ENCODE peak calls at places on chromosomes 5 and 9, in four cellular contexts. A, W, C and Q are unnamed samples.

GRCh38 chr5:2921176-2921575 is 169.7 kb upstream of the IRX2 start:
- DNase-seq in A (no peak), W (no peak), C (no peak), Q (no peak)

GRCh38 chr9:128552744-128553221 is 396 bp downstream of the SPTAN1 start:
- DNase-seq in A (peak; percentile 14), W (no peak), C (peak; percentile 86), Q (peak; percentile 41)

GRCh38 chr5:101904736-101905135 is 391.3 kb downstream of the SLCO4C1 start:
- DNase-seq in A (no peak), W (no peak), C (peak; percentile 10), Q (peak; percentile 23)

GRCh38 chr9:117828466-117828865 is 124.3 kb downstream of the TLR4 start:
- DNase-seq in A (no peak), W (no peak), C (no peak), Q (no peak)

GRCh38 chr5:133140311-133140710 is 88.5 kb downstream of the HSPA4 start:
- DNase-seq in A (no peak), W (no peak), C (no peak), Q (no peak)

GRCh38 chr5:113005454-113005853 is 28.9 kb downstream of the DCP2 start:
- DNase-seq in A (peak; percentile 84), W (no peak), C (no peak), Q (peak; percentile 67)

GRCh38 chr5:74433255-74434123 is 207.0 kb downstream of the ENC1 start:
- DNase-seq in A (peak; percentile 8), W (peak; percentile 7), C (peak; percentile 67), Q (no peak)

GRCh38 chr5:23169660-23170416 is 316.7 kb upstream of the CDH12 start:
- DNase-seq in A (no peak), W (no peak), C (no peak), Q (no peak)

GRCh38 chr9:6703898-6704639 is 53.7 kb upstream of the KDM4C start:
- DNase-seq in A (peak; percentile 35), W (peak; percentile 88), C (peak; percentile 88), Q (peak; percentile 60)

GRCh38 chr5:95842955-95843544 is 20.5 kb upstream of the GLRX start:
- DNase-seq in A (peak; percentile 62), W (peak; percentile 81), C (peak; percentile 38), Q (peak; percentile 71)

GRCh38 chr9:115104908-115105307 is 13.0 kb downstream of the TNC start:
- DNase-seq in A (peak; percentile 63), W (no peak), C (no peak), Q (peak; percentile 26)

GRCh38 chr9:129572517-129572916 is 48.4 kb downstream of the C9orf50 start:
- DNase-seq in A (no peak), W (no peak), C (no peak), Q (no peak)

GRCh38 chr5:60355181-60355580 is 344.8 kb downstream of the DEPDC1B start:
- DNase-seq in A (no peak), W (no peak), C (no peak), Q (no peak)

GRCh38 chr5:112237456-112237855 is 181.6 kb downstream of the EPB41L4A start:
- DNase-seq in A (no peak), W (no peak), C (peak; percentile 66), Q (no peak)

GRCh38 chr9:88025411-88026132 is 51.2 kb upstream of the CDK20 start:
- DNase-seq in A (no peak), W (no peak), C (no peak), Q (no peak)

GRCh38 chr5:23216345-23216744 is 291.1 kb upstream of the PRDM9 start:
- DNase-seq in A (no peak), W (no peak), C (no peak), Q (no peak)

GRCh38 chr5:158286827-158287226 is 427.9 kb upstream of the CLINT1 start:
- DNase-seq in A (no peak), W (no peak), C (no peak), Q (no peak)

GRCh38 chr5:16888694-16889124 is 47.4 kb downstream of the MYO10 start:
- DNase-seq in A (peak; percentile 87), W (no peak), C (no peak), Q (peak; percentile 85)

GRCh38 chr5:137075163-137075970 is 423.8 kb downstream of the SPOCK1 start:
- DNase-seq in A (peak; percentile 84), W (peak; percentile 42), C (peak; percentile 85), Q (peak; percentile 93)

GRCh38 chr5:28807230-28807629 is 1768.8 kb upstream of the CDH9 start:
- DNase-seq in A (peak; percentile 56), W (no peak), C (no peak), Q (peak; percentile 6)

GRCh38 chr5:152271420-152271819 is 133.7 kb downstream of the NMUR2 start:
- DNase-seq in A (peak; percentile 87), W (peak; percentile 6), C (peak; percentile 59), Q (peak; percentile 59)

GRCh38 chr9:136339173-136339957 is 12.0 kb downstream of the GPSM1 start:
- DNase-seq in A (peak; percentile 56), W (peak; percentile 91), C (peak; percentile 93), Q (peak; percentile 73)

GRCh38 chr5:140806834-140807775 is at the start of gene PCDHA4:
- DNase-seq in A (peak; percentile 59), W (no peak), C (peak; percentile 84), Q (peak; percentile 18)

GRCh38 chr9:98518556-98518955 is 190.2 kb downstream of the GABBR2 start:
- DNase-seq in A (no peak), W (no peak), C (no peak), Q (no peak)

GRCh38 chr5:40486437-40487270 is 193.1 kb upstream of the PTGER4 start:
- DNase-seq in A (peak; percentile 33), W (peak; percentile 13), C (no peak), Q (no peak)

GRCh38 chr5:41392016-41392415 is 118.4 kb downstream of the PLCXD3 start:
- DNase-seq in A (peak; percentile 79), W (no peak), C (no peak), Q (peak; percentile 34)

GRCh38 chr5:100517301-100517974 is 17.7 kb upstream of the FAM174A start:
- DNase-seq in A (peak; percentile 45), W (no peak), C (no peak), Q (peak; percentile 95)

GRCh38 chr9:114372971-114373591 is 14.7 kb downstream of the AKNA start:
- DNase-seq in A (no peak), W (peak; percentile 82), C (no peak), Q (no peak)

GRCh38 chr9:6869081-6869948 is 111.5 kb downstream of the KDM4C start:
- DNase-seq in A (no peak), W (no peak), C (no peak), Q (no peak)

GRCh38 chr9:126058631-126059030 is 268.0 kb upstream of the MVB12B start:
- DNase-seq in A (no peak), W (no peak), C (no peak), Q (no peak)

GRCh38 chr9:123081824-123082223 is 48.4 kb downstream of the GPR21 start:
- DNase-seq in A (peak; percentile 42), W (peak; percentile 21), C (peak; percentile 54), Q (peak; percentile 50)

GRCh38 chr5:10555134-10555733 is 8.6 kb upstream of the ANKRD33B start:
- DNase-seq in A (peak; percentile 100), W (no peak), C (no peak), Q (peak; percentile 90)

GRCh38 chr5:140310434-140310833 is 7.5 kb upstream of the PFDN1 start:
- DNase-seq in A (peak; percentile 15), W (no peak), C (no peak), Q (no peak)

GRCh38 chr9:108885643-108886348 is 23.7 kb downstream of the ACTL7A start:
- DNase-seq in A (peak; percentile 80), W (peak; percentile 73), C (no peak), Q (peak; percentile 96)

GRCh38 chr9:104951487-104951886 is 23.5 kb upstream of the ABCA1 start:
- DNase-seq in A (no peak), W (no peak), C (no peak), Q (no peak)

GRCh38 chr9:131697097-131697496 is 42.8 kb downstream of the RAPGEF1 start:
- DNase-seq in A (no peak), W (no peak), C (no peak), Q (no peak)

GRCh38 chr5:45385321-45386058 is 310.7 kb downstream of the HCN1 start:
- DNase-seq in A (peak; percentile 64), W (no peak), C (no peak), Q (peak; percentile 92)

GRCh38 chr5:73030995-73031394 is 75.2 kb downstream of the FCHO2 start:
- DNase-seq in A (peak; percentile 75), W (no peak), C (peak; percentile 53), Q (peak; percentile 66)

DNA sequence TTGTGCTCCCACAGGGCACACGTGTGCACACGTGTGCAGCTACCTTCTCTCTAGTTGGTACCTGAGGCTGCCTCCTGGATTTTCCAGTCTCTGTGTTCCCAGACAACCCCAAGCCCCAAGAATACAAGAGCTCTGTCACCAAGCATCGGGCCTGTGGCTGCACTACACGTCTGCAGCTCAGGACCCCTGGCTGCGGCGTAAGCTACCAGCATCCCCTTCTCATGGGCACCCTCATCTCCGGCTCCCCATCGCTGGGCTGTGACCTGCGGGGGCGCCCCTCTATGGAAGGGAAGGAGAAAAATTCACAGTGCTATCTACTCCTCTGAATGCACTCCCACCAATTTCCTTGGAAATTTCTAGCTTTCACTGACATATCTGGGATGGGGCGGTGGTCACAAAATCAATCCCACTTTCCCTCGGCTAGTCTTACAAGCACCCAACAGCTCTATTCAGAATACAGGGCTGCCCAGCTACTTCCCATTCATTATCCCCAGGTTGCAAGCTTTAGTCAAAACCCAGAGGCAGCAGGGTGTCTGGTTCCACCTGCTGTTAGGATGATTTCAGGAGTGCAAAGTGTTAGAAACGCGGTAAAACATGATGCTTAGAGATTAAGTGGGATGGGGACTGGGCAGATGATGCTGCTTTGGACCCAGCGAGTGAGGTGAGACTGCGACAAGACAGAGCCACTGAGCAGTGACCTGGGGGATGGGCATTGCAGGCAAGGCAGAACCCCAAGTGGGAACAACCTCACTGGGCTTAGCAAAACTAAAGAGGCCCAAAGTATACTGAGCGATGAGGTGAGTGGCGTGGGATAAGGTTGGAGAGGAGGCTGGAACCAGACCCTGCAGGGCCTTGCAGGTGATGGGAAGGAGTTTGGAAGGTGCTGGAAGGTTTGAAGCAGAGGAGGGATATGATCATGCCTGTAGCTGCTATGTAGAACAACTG is 121.7 kb downstream of the KCNIP1 start:
- DNase-seq in A (no peak), W (no peak), C (peak; percentile 23), Q (no peak)
- TF ChIP-seq CTCF in A (peak; percentile 9), W (no peak), C (peak; percentile 28), Q (no peak)

GRCh38 chr9:133456409-133456808 is 3.4 kb upstream of the CACFD1 start:
- DNase-seq in A (no peak), W (no peak), C (no peak), Q (no peak)
- TF ChIP-seq CTCF in A (peak; percentile 24), W (no peak), C (peak; percentile 5), Q (no peak)

DNA sequence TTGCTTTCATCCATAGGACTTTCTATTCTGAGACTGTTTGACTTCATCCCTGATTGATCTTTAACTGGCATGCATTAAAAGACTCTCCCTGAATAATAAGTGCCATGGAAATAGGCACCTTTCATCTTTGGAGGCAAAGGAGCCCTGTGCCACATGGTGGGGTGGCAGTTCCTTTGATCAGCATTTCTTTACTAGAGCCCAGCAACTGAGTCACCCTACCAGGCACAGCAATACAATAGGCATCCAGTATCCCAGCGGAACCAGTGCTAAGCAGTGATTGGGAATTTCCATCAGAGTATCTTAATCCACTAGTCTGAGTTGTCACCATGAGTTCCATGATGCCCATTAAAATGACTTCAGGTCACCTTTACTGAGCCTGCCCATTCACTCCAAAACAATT is 476.1 kb upstream of the MPDZ start:
- DNase-seq in A (no peak), W (no peak), C (no peak), Q (no peak)
- TF ChIP-seq CTCF in A (no peak), W (no peak), C (no peak), Q (no peak)

DNA sequence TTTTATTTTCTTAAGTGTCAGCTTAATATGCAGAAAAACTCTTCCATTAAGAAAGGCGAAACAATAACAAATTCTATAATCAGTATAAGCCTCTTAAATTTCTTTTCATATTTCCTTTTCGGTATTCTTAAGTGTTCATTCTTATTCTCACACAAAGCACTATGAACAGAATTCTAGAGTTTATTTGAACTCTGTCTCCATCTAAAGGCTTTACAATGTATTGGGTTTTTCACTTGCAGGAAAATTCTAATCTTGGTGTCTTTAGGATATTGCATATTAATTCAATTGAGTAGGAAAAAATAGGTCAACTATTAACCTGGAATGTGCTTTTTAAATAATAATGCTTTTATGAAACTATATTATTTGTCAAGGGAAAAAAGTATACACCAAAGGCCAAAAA is 166.6 kb downstream of the SLF1 start:
- DNase-seq in A (peak; percentile 7), W (no peak), C (no peak), Q (no peak)
- TF ChIP-seq CTCF in A (peak; percentile 44), W (no peak), C (peak; percentile 30), Q (no peak)